ENCODE peak calls at places on chromosomes 5 and 9, in eight cellular contexts. C, M, E, J, H, S, Z and T are unnamed samples.

GRCh38 chr5:149128023-149128875 is 13.0 kb upstream of the ABLIM3 start:
- DNase-seq in C (no peak), M (peak), E (no peak), J (no peak), H (no peak), S (no peak), Z (peak), T (no peak)

GRCh38 chr9:78985084-78985738 is 586.6 kb upstream of the TLE4 start:
- DNase-seq in C (peak), M (no peak), E (no peak), J (no peak), H (no peak), S (no peak), Z (peak), T (no peak)

GRCh38 chr5:110785356-110785755 is 46.5 kb downstream of the SLC25A46 start:
- DNase-seq in C (peak), M (no peak), E (no peak), J (no peak), H (no peak), S (no peak), Z (no peak), T (no peak)

GRCh38 chr9:89637787-89638186 is 33.0 kb downstream of the GADD45G start:
- DNase-seq in C (no peak), M (no peak), E (no peak), J (no peak), H (no peak), S (no peak), Z (no peak), T (no peak)

GRCh38 chr9:125631391-125632085 is 75.5 kb downstream of the MAPKAP1 start:
- DNase-seq in C (no peak), M (peak), E (no peak), J (no peak), H (no peak), S (peak), Z (peak), T (no peak)

GRCh38 chr9:2336055-2336454 is 285.5 kb upstream of the VLDLR start:
- DNase-seq in C (no peak), M (no peak), E (no peak), J (no peak), H (no peak), S (no peak), Z (no peak), T (no peak)

GRCh38 chr5:71481441-71481840 is 26.0 kb downstream of the BDP1 start:
- DNase-seq in C (no peak), M (no peak), E (no peak), J (no peak), H (no peak), S (no peak), Z (no peak), T (no peak)

GRCh38 chr9:72586388-72587160 is 65.2 kb downstream of the TMC1 start:
- DNase-seq in C (peak), M (no peak), E (no peak), J (no peak), H (no peak), S (no peak), Z (peak), T (no peak)

GRCh38 chr5:151721087-151721646 is 34.5 kb upstream of the SPARC start:
- DNase-seq in C (no peak), M (peak), E (no peak), J (no peak), H (no peak), S (peak), Z (no peak), T (no peak)

GRCh38 chr9:96567203-96567700 is 52.4 kb downstream of the CDC14B start:
- DNase-seq in C (no peak), M (peak), E (no peak), J (no peak), H (no peak), S (no peak), Z (no peak), T (no peak)

GRCh38 chr9:70479880-70480291 is 65.4 kb upstream of the KLF9 start:
- DNase-seq in C (peak), M (no peak), E (no peak), J (no peak), H (no peak), S (no peak), Z (peak), T (peak)